ENCODE peak calls at places on chromosomes 3 and 15, in ten cellular contexts. D is neural progenitor cell, U is PC-9, X is uterus, H is RWPE1, I is tibial artery, W is body of pancreas, J is brain microvascular endothelial cell, O is endodermal cell, E is HL-60. R is an unnamed sample.

GRCh38 chr3:40124918-40125317 is 184.6 kb upstream of the EIF1B start:
- DNase-seq in I (no peak), H (no peak), O (no peak), D (peak), U (no peak), E (no peak), W (no peak), X (no peak), J (no peak), R (no peak)

GRCh38 chr15:25177955-25178801 is 223.4 kb downstream of the SNRPN start:
- DNase-seq in U (no peak), O (peak), X (peak), J (no peak), D (no peak), H (no peak), I (no peak), E (no peak), W (peak), R (peak)

GRCh38 chr3:169149349-169149890 is 514.1 kb downstream of the MECOM start:
- DNase-seq in I (peak), H (peak), E (peak), J (peak), W (peak), U (peak), D (peak), X (peak), O (peak), R (peak)

GRCh38 chr15:65087411-65087810 is 10.9 kb downstream of the KBTBD13 start:
- DNase-seq in U (no peak), E (no peak), O (no peak), J (no peak), X (no peak), W (no peak), D (no peak), H (no peak), I (no peak), R (no peak)

GRCh38 chr15:58357529-58358476 is 74.0 kb upstream of the LIPC start:
- DNase-seq in W (no peak), O (peak), H (no peak), D (no peak), J (peak), X (no peak), U (no peak), I (no peak), E (no peak), R (no peak)

GRCh38 chr3:120678331-120678845 is 3.7 kb downstream of the HGD start:
- DNase-seq in X (no peak), D (peak), O (peak), I (no peak), H (peak), J (peak), E (peak), U (peak), W (peak), R (peak)

GRCh38 chr3:12601072-12601471 is 44.2 kb downstream of the MKRN2 start:
- DNase-seq in H (no peak), D (no peak), I (no peak), O (no peak), X (no peak), W (no peak), J (no peak), E (no peak), U (no peak), R (no peak)

GRCh38 chr15:70065006-70065722 is 32.6 kb downstream of the TLE3 start:
- DNase-seq in J (no peak), U (no peak), W (peak), E (no peak), I (peak), X (no peak), D (no peak), O (no peak), H (no peak), R (no peak)

GRCh38 chr15:67143646-67144045 is 78.2 kb downstream of the SMAD3 start:
- DNase-seq in U (no peak), J (no peak), O (peak), W (no peak), H (no peak), I (peak), E (no peak), X (no peak), D (no peak), R (no peak)

GRCh38 chr15:72491768-72492167 is 17.6 kb downstream of the ARIH1 start:
- DNase-seq in J (peak), U (no peak), E (no peak), I (no peak), D (no peak), W (no peak), H (no peak), X (no peak), O (no peak), R (no peak)

GRCh38 chr15:54917312-54917711 is 279.4 kb downstream of the RSL24D1 start:
- DNase-seq in H (no peak), I (no peak), J (no peak), U (no peak), E (no peak), D (no peak), X (no peak), W (no peak), O (no peak), R (no peak)

GRCh38 chr3:45064512-45065372 is 38.6 kb downstream of the CLEC3B start:
- DNase-seq in X (no peak), E (peak), J (peak), U (peak), D (no peak), W (no peak), I (no peak), H (no peak), O (no peak), R (peak)

GRCh38 chr15:89003865-89004725 is 84.2 kb upstream of the ABHD2 start:
- DNase-seq in U (no peak), E (no peak), H (no peak), O (peak), D (peak), X (no peak), J (peak), W (no peak), I (peak), R (peak)

GRCh38 chr3:112460519-112460918 is 38.8 kb downstream of the BTLA start:
- DNase-seq in D (no peak), H (no peak), U (no peak), I (no peak), W (no peak), J (no peak), E (no peak), X (no peak), O (no peak), R (no peak)

GRCh38 chr3:10774129-10774670 is 41.8 kb upstream of the SLC6A11 start:
- DNase-seq in H (no peak), U (no peak), J (no peak), I (no peak), E (no peak), D (no peak), X (no peak), W (no peak), O (peak), R (no peak)

GRCh38 chr3:101780661-101781060 is 1.6 kb downstream of the NXPE3 start:
- DNase-seq in H (peak), X (peak), U (no peak), E (no peak), W (no peak), O (no peak), J (peak), I (no peak), D (peak), R (peak)

GRCh38 chr15:68812596-68813548 is 7.8 kb downstream of the ANP32A start:
- DNase-seq in I (no peak), E (no peak), U (no peak), D (no peak), W (no peak), J (no peak), X (no peak), H (no peak), O (no peak), R (no peak)

GRCh38 chr15:78298983-78299301 is 467 bp downstream of the SKIC8 start:
- DNase-seq in I (no peak), U (no peak), E (peak), X (no peak), D (no peak), J (peak), H (peak), W (no peak), O (no peak), R (no peak)
- TF ChIP-seq CTCF in I (no peak), U (no peak), E (no peak), X (no peak), D (no peak), J (peak), H (no peak), W (no peak), O (no peak), R (no peak)

GRCh38 chr3:140128217-140129137 is 193.5 kb downstream of the CLSTN2 start:
- DNase-seq in X (peak), J (peak), U (no peak), D (peak), I (no peak), W (peak), E (peak), O (peak), H (peak), R (peak)
- H3K27ac ChIP-seq in X (no peak), J (no peak), U (no peak), D (no peak), I (no peak), W (no peak), E (no peak), O (no peak), H (no peak), R (no peak)

GRCh38 chr3:156106721-156107373 is 13.5 kb upstream of the KCNAB1 start:
- DNase-seq in W (no peak), O (peak), X (no peak), U (no peak), D (peak), H (no peak), I (no peak), E (no peak), J (no peak), R (no peak)
- TF ChIP-seq CTCF in W (no peak), O (peak), X (no peak), U (no peak), D (peak), H (no peak), I (no peak), E (no peak), J (peak), R (no peak)

GRCh38 chr15:101188517-101189340 is 63.1 kb downstream of the CHSY1 start:
- DNase-seq in H (peak), I (no peak), W (no peak), J (peak), U (no peak), D (no peak), E (no peak), X (no peak), O (peak), R (no peak)

GRCh38 chr15:101190196-101190595 is 61.7 kb downstream of the CHSY1 start:
- DNase-seq in I (no peak), X (no peak), O (no peak), W (no peak), U (no peak), D (no peak), J (no peak), H (no peak), E (no peak), R (no peak)

GRCh38 chr15:101191242-101191641 is 60.6 kb downstream of the CHSY1 start:
- DNase-seq in I (no peak), X (no peak), U (no peak), D (no peak), H (no peak), O (no peak), W (no peak), J (no peak), E (no peak), R (no peak)

GRCh38 chr15:101189341-101189679 is 62.5 kb downstream of the CHSY1 start:
- DNase-seq in U (no peak), E (no peak), W (no peak), J (no peak), X (no peak), I (no peak), H (no peak), D (no peak), O (no peak), R (no peak)

DNA sequence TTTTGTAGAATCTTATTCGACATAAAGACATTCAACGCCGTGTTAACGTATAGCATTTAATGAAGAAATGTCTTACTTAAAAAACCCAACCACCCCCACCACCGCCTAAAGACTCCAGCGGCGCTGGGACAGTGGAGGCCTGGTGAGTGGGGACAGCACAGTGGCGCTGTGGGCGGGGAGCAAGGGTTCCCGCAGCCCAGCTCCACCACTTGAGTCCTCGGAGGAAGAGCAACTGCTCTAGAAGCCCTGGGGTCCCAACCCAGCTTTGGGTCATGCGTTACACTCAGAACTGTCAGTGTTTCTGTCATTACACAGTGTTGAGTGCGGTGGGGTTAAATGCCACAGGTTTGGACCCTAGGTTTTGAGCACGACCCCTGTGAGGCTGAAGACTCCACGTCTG is 62.1 kb downstream of the CHSY1 start:
- DNase-seq in H (no peak), X (no peak), U (no peak), J (no peak), D (no peak), I (no peak), E (no peak), W (no peak), O (no peak), R (no peak)
- H3K27ac ChIP-seq in H (peak), X (peak), U (no peak), J (peak), D (no peak), I (peak), E (no peak), W (peak), O (peak), R (peak)

GRCh38 chr15:62928996-62929350 is 113.6 kb upstream of the TPM1 start:
- DNase-seq in H (peak), O (no peak), E (no peak), I (no peak), X (no peak), W (no peak), U (peak), J (peak), D (no peak), R (no peak)

GRCh38 chr15:62927196-62927595 is 115.4 kb upstream of the TPM1 start:
- DNase-seq in O (no peak), J (no peak), X (no peak), W (no peak), U (no peak), E (no peak), H (no peak), D (no peak), I (no peak), R (no peak)

GRCh38 chr15:62931650-62932049 is 110.9 kb upstream of the TPM1 start:
- DNase-seq in O (no peak), H (no peak), U (no peak), I (no peak), D (no peak), X (no peak), J (no peak), E (no peak), W (no peak), R (no peak)

GRCh38 chr15:62925875-62926274 is 116.7 kb upstream of the TPM1 start:
- DNase-seq in X (no peak), U (no peak), J (no peak), H (no peak), I (no peak), W (no peak), O (no peak), E (no peak), D (no peak), R (no peak)

GRCh38 chr15:62928242-62928995 is 114.1 kb upstream of the TPM1 start:
- DNase-seq in O (no peak), E (no peak), I (peak), X (no peak), J (peak), D (no peak), H (peak), U (peak), W (no peak), R (peak)
- TF ChIP-seq CTCF in O (peak), E (no peak), I (peak), X (no peak), J (peak), D (peak), H (no peak), U (no peak), W (peak), R (peak)

DNA sequence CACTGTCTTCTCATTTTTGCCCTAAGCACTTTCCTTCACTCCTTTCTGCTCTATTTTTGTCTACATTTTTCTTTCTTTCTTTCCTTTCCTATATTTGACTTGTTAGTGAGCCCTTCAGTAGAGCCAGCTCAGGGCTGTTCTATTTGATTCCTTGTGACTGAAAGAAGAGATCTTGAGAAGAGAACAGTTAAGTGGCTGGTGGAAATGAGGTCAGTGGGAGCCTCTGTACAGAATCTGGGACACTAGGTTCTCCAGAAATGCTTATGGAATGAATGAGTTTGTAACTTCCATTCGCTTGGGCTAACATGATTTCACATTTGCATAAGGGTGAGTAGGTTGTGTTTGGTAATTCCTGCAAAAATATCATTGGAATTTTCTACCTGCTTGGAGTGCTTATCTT is 45.6 kb downstream of the CACNA2D3 start:
- DNase-seq in U (no peak), H (no peak), J (no peak), O (no peak), I (no peak), X (no peak), D (no peak), W (no peak), E (no peak), R (no peak)
- H3K27ac ChIP-seq in U (no peak), H (no peak), J (no peak), O (no peak), I (no peak), X (no peak), D (no peak), W (no peak), E (no peak), R (no peak)

DNA sequence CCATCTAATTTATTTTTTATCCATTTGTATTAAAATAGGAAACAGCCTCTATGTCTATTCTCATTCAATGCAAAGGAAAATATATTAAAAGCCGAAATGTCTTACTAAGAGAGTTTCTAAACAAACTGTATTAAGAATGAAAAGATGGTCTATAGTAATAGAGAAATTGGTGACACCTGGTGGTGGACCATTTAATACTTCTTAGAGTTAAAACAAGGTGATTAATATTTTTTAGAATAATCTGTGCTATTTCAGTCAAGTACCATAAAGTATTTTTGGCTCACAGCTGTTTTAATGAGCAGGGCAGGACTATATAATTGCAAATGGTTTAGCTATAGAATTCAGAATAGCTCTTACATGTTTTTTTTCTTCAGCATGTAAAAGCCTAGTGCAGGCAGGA is 55.7 kb downstream of the SYNPR start:
- DNase-seq in E (no peak), O (no peak), U (no peak), H (no peak), W (no peak), I (no peak), D (no peak), X (no peak), J (no peak), R (no peak)
- TF ChIP-seq CTCF in E (no peak), O (peak), U (peak), H (peak), W (no peak), I (no peak), D (peak), X (no peak), J (no peak), R (no peak)

DNA sequence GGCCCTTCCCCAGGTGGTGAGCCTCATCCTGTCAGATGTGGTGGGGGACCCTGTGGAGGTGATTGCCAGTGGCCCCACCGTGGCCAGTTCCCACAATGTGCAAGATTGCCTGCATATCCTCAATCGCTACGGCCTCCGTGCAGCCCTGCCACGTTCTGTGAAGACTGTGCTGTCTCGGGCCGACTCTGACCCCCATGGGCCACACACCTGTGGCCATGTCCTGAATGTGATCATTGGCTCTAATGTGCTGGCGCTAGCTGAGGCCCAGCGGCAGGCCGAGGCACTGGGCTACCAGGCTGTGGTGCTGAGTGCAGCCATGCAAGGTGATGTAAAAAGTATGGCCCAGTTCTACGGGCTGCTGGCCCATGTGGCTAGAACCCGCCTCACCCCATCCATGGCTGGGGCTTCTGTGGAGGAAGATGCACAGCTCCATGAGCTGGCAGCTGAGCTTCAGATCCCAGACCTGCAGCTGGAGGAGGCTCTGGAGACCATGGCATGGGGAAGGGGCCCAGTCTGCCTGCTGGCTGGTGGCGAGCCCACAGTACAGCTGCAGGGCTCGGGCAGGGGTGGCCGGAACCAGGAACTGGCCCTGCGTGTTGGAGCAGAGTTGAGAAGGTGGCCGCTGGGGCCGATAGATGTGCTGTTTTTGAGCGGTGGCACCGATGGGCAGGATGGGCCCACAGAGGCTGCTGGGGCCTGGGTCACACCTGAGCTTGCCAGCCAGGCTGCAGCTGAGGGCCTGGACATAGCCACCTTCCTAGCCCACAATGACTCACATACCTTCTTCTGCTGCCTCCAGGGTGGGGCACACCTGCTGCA is 4.8 kb downstream of the GLYCTK start:
- DNase-seq in W (no peak), H (no peak), D (no peak), O (no peak), E (no peak), U (no peak), J (no peak), X (no peak), I (no peak), R (no peak)
- H3K27ac ChIP-seq in W (no peak), H (no peak), D (no peak), O (no peak), E (no peak), U (no peak), J (no peak), X (no peak), I (no peak), R (no peak)